ENCODE peak calls at places on chromosomes 4 and X, in five cellular contexts. One of them, this sample, is unnamed.

GRCh38 chr4:900073-900472 is 32.0 kb downstream of the GAK start:
- DNase-seq in cardiac fibroblast: no peak
- DNase-seq in mammary epithelial cell: no peak
- DNase-seq in tibial nerve: no peak
- DNase-seq in brain microvascular endothelial cell: no peak
- DNase-seq in this sample: no peak

GRCh38 chrX:27882695-27883094 is 74.9 kb downstream of the MAGEB10 start:
- DNase-seq in cardiac fibroblast: no peak
- DNase-seq in mammary epithelial cell: no peak
- DNase-seq in tibial nerve: no peak
- DNase-seq in brain microvascular endothelial cell: no peak
- DNase-seq in this sample: no peak

GRCh38 chrX:94454159-94454558 is 780.2 kb downstream of the FAM133A start:
- DNase-seq in cardiac fibroblast: no peak
- DNase-seq in mammary epithelial cell: no peak
- DNase-seq in tibial nerve: no peak
- DNase-seq in brain microvascular endothelial cell: no peak
- DNase-seq in this sample: no peak

GRCh38 chrX:153981231-153981630 is 8.7 kb downstream of the TMEM187 start:
- DNase-seq in cardiac fibroblast: no peak
- DNase-seq in mammary epithelial cell: no peak
- DNase-seq in tibial nerve: no peak
- DNase-seq in brain microvascular endothelial cell: no peak
- DNase-seq in this sample: no peak

GRCh38 chr4:31788676-31789075 is 1068.5 kb downstream of the PCDH7 start:
- DNase-seq in cardiac fibroblast: no peak
- DNase-seq in mammary epithelial cell: no peak
- DNase-seq in tibial nerve: no peak
- DNase-seq in brain microvascular endothelial cell: no peak
- DNase-seq in this sample: no peak

GRCh38 chrX:97452283-97452682 is 568.6 kb downstream of the RPA4 start:
- DNase-seq in cardiac fibroblast: no peak
- DNase-seq in mammary epithelial cell: no peak
- DNase-seq in tibial nerve: no peak
- DNase-seq in brain microvascular endothelial cell: no peak
- DNase-seq in this sample: no peak

GRCh38 chrX:74613350-74614192 is 853 bp downstream of the RLIM start:
- DNase-seq in cardiac fibroblast: peak; percentile 50
- DNase-seq in mammary epithelial cell: peak; percentile 24
- DNase-seq in tibial nerve: no peak
- DNase-seq in brain microvascular endothelial cell: peak; percentile 6
- DNase-seq in this sample: peak; percentile 51

GRCh38 chr4:170386974-170387373 is 297.2 kb upstream of the AADAT start:
- DNase-seq in cardiac fibroblast: peak; percentile 53
- DNase-seq in mammary epithelial cell: peak; percentile 40
- DNase-seq in tibial nerve: no peak
- DNase-seq in brain microvascular endothelial cell: peak; percentile 20
- DNase-seq in this sample: peak; percentile 14

GRCh38 chr4:170705907-170706306 is 616.2 kb upstream of the AADAT start:
- DNase-seq in cardiac fibroblast: no peak
- DNase-seq in mammary epithelial cell: no peak
- DNase-seq in tibial nerve: no peak
- DNase-seq in brain microvascular endothelial cell: no peak
- DNase-seq in this sample: no peak

GRCh38 chrX:96729053-96729452 is 44.4 kb downstream of the DIAPH2 start:
- DNase-seq in cardiac fibroblast: no peak
- DNase-seq in mammary epithelial cell: no peak
- DNase-seq in tibial nerve: no peak
- DNase-seq in brain microvascular endothelial cell: no peak
- DNase-seq in this sample: no peak

GRCh38 chr4:133320576-133321170 is 171.6 kb downstream of the PCDH10 start:
- DNase-seq in cardiac fibroblast: peak; percentile 42
- DNase-seq in mammary epithelial cell: peak; percentile 11
- DNase-seq in tibial nerve: no peak
- DNase-seq in brain microvascular endothelial cell: peak; percentile 43
- DNase-seq in this sample: peak; percentile 20

GRCh38 chr4:181004056-181004455 is 1239.1 kb upstream of the TENM3 start:
- DNase-seq in cardiac fibroblast: no peak
- DNase-seq in mammary epithelial cell: no peak
- DNase-seq in tibial nerve: no peak
- DNase-seq in brain microvascular endothelial cell: no peak
- DNase-seq in this sample: no peak

GRCh38 chrX:153321381-153322105 is at the start of gene PNMA6F:
- DNase-seq in cardiac fibroblast: no peak
- DNase-seq in mammary epithelial cell: no peak
- DNase-seq in tibial nerve: no peak
- DNase-seq in brain microvascular endothelial cell: no peak
- DNase-seq in this sample: no peak

GRCh38 chr4:153249199-153250154 is 45.2 kb downstream of the TRIM2 start:
- DNase-seq in cardiac fibroblast: peak; percentile 76
- DNase-seq in mammary epithelial cell: peak; percentile 73
- DNase-seq in tibial nerve: peak; percentile 23
- DNase-seq in brain microvascular endothelial cell: peak; percentile 47
- DNase-seq in this sample: peak; percentile 75

GRCh38 chr4:153217440-153217839 is 13.2 kb downstream of the TRIM2 start:
- DNase-seq in cardiac fibroblast: peak; percentile 14
- DNase-seq in mammary epithelial cell: peak; percentile 12
- DNase-seq in tibial nerve: no peak
- DNase-seq in brain microvascular endothelial cell: no peak
- DNase-seq in this sample: no peak

GRCh38 chr4:2261110-2261852 is 628 bp downstream of the MXD4 start:
- DNase-seq in cardiac fibroblast: peak; percentile 47
- DNase-seq in mammary epithelial cell: peak; percentile 30
- DNase-seq in tibial nerve: no peak
- DNase-seq in brain microvascular endothelial cell: no peak
- DNase-seq in this sample: peak; percentile 61

GRCh38 chr4:141643557-141643956 is 7.2 kb downstream of the IL15 start:
- DNase-seq in cardiac fibroblast: peak; percentile 90
- DNase-seq in mammary epithelial cell: peak; percentile 92
- DNase-seq in tibial nerve: no peak
- DNase-seq in brain microvascular endothelial cell: peak; percentile 69
- DNase-seq in this sample: peak; percentile 81

GRCh38 chrX:101203782-101204351 is 15.7 kb upstream of the DRP2 start:
- DNase-seq in cardiac fibroblast: no peak
- DNase-seq in mammary epithelial cell: no peak
- DNase-seq in tibial nerve: no peak
- DNase-seq in brain microvascular endothelial cell: no peak
- DNase-seq in this sample: peak; percentile 44

GRCh38 chr4:184350213-184350817 is 124.0 kb downstream of the IRF2 start:
- DNase-seq in cardiac fibroblast: no peak
- DNase-seq in mammary epithelial cell: no peak
- DNase-seq in tibial nerve: no peak
- DNase-seq in brain microvascular endothelial cell: no peak
- DNase-seq in this sample: no peak

GRCh38 chrX:1903380-1903935 is 288.6 kb downstream of the ASMT start:
- DNase-seq in cardiac fibroblast: peak; percentile 5
- DNase-seq in mammary epithelial cell: no peak
- DNase-seq in tibial nerve: no peak
- DNase-seq in brain microvascular endothelial cell: peak; percentile 45
- DNase-seq in this sample: peak; percentile 7

GRCh38 chr4:169144061-169144600 is 126.6 kb downstream of the SH3RF1 start:
- DNase-seq in cardiac fibroblast: no peak
- DNase-seq in mammary epithelial cell: no peak
- DNase-seq in tibial nerve: no peak
- DNase-seq in brain microvascular endothelial cell: no peak
- DNase-seq in this sample: no peak

GRCh38 chr4:169270156-169270809 is 473 bp downstream of the SH3RF1 start:
- DNase-seq in cardiac fibroblast: peak; percentile 53
- DNase-seq in mammary epithelial cell: peak; percentile 71
- DNase-seq in tibial nerve: peak; percentile 23
- DNase-seq in brain microvascular endothelial cell: no peak
- DNase-seq in this sample: peak; percentile 50

GRCh38 chr4:125359363-125359762 is 44.6 kb downstream of the FAT4 start:
- DNase-seq in cardiac fibroblast: no peak
- DNase-seq in mammary epithelial cell: no peak
- DNase-seq in tibial nerve: no peak
- DNase-seq in brain microvascular endothelial cell: no peak
- DNase-seq in this sample: no peak

GRCh38 chr4:112564706-112565270 is 48.8 kb upstream of the NEUROG2 start:
- DNase-seq in cardiac fibroblast: no peak
- DNase-seq in mammary epithelial cell: no peak
- DNase-seq in tibial nerve: no peak
- DNase-seq in brain microvascular endothelial cell: no peak
- DNase-seq in this sample: no peak
- TF ChIP-seq CTCF in cardiac fibroblast: no peak
- TF ChIP-seq CTCF in mammary epithelial cell: no peak
- TF ChIP-seq CTCF in tibial nerve: no peak
- TF ChIP-seq CTCF in brain microvascular endothelial cell: no peak
- TF ChIP-seq CTCF in this sample: no peak

GRCh38 chr4:159175989-159176375 is 73.1 kb downstream of the RAPGEF2 start:
- DNase-seq in cardiac fibroblast: no peak
- DNase-seq in mammary epithelial cell: no peak
- DNase-seq in tibial nerve: no peak
- DNase-seq in brain microvascular endothelial cell: no peak
- DNase-seq in this sample: no peak
- H3K4me3 ChIP-seq in cardiac fibroblast: no peak overlapping the region
- H3K4me3 ChIP-seq in mammary epithelial cell: no peak overlapping the region
- H3K4me3 ChIP-seq in tibial nerve: no peak overlapping the region
- H3K4me3 ChIP-seq in brain microvascular endothelial cell: no peak overlapping the region
- H3K4me3 ChIP-seq in this sample: peak overlapping the region; percentile 0

GRCh38 chr4:139844057-139844456 is 178.4 kb downstream of the MGST2 start:
- DNase-seq in cardiac fibroblast: peak; percentile 49
- DNase-seq in mammary epithelial cell: no peak
- DNase-seq in tibial nerve: no peak
- DNase-seq in brain microvascular endothelial cell: no peak
- DNase-seq in this sample: peak; percentile 29

GRCh38 chr4:139840773-139841172 is 175.2 kb downstream of the MGST2 start:
- DNase-seq in cardiac fibroblast: no peak
- DNase-seq in mammary epithelial cell: no peak
- DNase-seq in tibial nerve: no peak
- DNase-seq in brain microvascular endothelial cell: no peak
- DNase-seq in this sample: no peak

GRCh38 chr4:139839664-139840063 is 174.0 kb downstream of the MGST2 start:
- DNase-seq in cardiac fibroblast: no peak
- DNase-seq in mammary epithelial cell: no peak
- DNase-seq in tibial nerve: no peak
- DNase-seq in brain microvascular endothelial cell: no peak
- DNase-seq in this sample: no peak

GRCh38 chr4:139843643-139844042 is 178.0 kb downstream of the MGST2 start:
- DNase-seq in cardiac fibroblast: no peak
- DNase-seq in mammary epithelial cell: no peak
- DNase-seq in tibial nerve: no peak
- DNase-seq in brain microvascular endothelial cell: no peak
- DNase-seq in this sample: no peak

DNA sequence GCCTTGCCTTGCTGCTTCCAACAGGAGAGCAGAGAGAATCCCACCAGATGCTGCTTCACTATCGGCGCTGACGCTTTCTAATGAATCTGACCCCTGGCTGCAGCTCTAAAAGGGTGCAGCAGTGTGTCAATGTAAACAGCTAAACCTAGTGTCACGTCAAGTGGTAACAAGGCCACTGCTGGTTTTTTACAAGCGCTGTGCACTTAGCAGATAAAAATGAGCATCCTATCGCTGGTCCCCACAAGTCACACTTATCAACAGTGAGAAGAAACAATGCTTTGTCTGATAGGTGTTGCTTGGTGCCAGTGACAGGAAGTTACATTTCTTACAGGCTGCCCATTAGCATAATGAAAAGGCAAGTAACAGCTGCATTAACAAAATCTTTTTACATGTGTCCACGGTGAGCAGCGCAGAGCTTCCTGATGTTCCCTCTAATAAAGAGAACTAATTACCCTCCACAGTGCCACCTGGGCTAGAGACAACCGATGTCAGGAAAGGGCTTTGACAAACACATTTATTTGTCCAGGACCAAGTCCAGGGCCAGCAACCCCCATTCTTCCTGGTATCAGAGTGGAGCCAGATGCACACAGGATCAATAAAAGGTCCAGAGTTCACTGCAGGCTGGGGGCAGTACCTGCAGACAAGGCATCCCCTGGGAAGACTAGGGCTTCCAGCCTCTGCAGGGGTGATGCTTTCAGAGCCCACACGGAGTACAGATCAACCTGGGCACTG is 176.0 kb downstream of the MGST2 start:
- DNase-seq in cardiac fibroblast: no peak
- DNase-seq in mammary epithelial cell: no peak
- DNase-seq in tibial nerve: no peak
- DNase-seq in brain microvascular endothelial cell: no peak
- DNase-seq in this sample: no peak
- TF ChIP-seq CTCF in cardiac fibroblast: no peak
- TF ChIP-seq CTCF in mammary epithelial cell: no peak
- TF ChIP-seq CTCF in tibial nerve: no peak
- TF ChIP-seq CTCF in brain microvascular endothelial cell: no peak
- TF ChIP-seq CTCF in this sample: no peak

DNA sequence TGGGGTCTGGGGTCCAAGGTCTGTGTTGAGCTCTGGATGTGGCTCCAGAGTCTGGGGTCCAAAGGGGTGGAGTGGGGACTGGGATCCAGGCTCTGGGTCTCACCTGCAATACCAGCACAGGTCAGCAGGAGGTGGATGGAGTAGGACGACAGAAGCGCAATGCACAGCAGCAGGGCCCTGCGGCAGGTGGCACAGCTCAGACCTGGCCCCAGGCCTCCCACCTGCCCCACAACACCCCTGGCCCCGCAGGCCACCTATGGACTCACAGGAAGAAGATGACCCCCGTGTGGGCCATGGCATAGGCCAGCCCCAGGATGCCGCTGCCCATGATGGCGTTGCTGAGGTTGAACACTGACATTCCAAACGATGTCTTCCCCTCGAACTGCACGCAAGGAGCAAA is 3.4 kb downstream of the SLC38A5 start:
- DNase-seq in cardiac fibroblast: no peak
- DNase-seq in mammary epithelial cell: no peak
- DNase-seq in tibial nerve: no peak
- DNase-seq in brain microvascular endothelial cell: no peak
- DNase-seq in this sample: no peak
- H3K4me3 ChIP-seq in cardiac fibroblast: no peak overlapping the region
- H3K4me3 ChIP-seq in mammary epithelial cell: no peak overlapping the region
- H3K4me3 ChIP-seq in tibial nerve: no peak overlapping the region
- H3K4me3 ChIP-seq in brain microvascular endothelial cell: no peak overlapping the region
- H3K4me3 ChIP-seq in this sample: no peak overlapping the region

GRCh38 chr4:42965326-42965725 is 72.8 kb downstream of the GRXCR1 start:
- DNase-seq in cardiac fibroblast: no peak
- DNase-seq in mammary epithelial cell: no peak
- DNase-seq in tibial nerve: no peak
- DNase-seq in brain microvascular endothelial cell: no peak
- DNase-seq in this sample: no peak
- TF ChIP-seq CTCF in cardiac fibroblast: no peak
- TF ChIP-seq CTCF in mammary epithelial cell: peak; percentile 19
- TF ChIP-seq CTCF in tibial nerve: no peak
- TF ChIP-seq CTCF in brain microvascular endothelial cell: no peak
- TF ChIP-seq CTCF in this sample: no peak

GRCh38 chrX:48919360-48919821 is 567 bp upstream of the PIM2 start:
- DNase-seq in cardiac fibroblast: peak; percentile 8
- DNase-seq in mammary epithelial cell: no peak
- DNase-seq in tibial nerve: no peak
- DNase-seq in brain microvascular endothelial cell: no peak
- DNase-seq in this sample: no peak
- H3K4me3 ChIP-seq in cardiac fibroblast: peak overlapping the region; percentile 5
- H3K4me3 ChIP-seq in mammary epithelial cell: no peak overlapping the region
- H3K4me3 ChIP-seq in tibial nerve: peak overlapping the region; percentile 42
- H3K4me3 ChIP-seq in brain microvascular endothelial cell: peak overlapping the region; percentile 62
- H3K4me3 ChIP-seq in this sample: peak overlapping the region; percentile 67

GRCh38 chrX:115949900-115950822 is 220.4 kb upstream of the AGTR2 start:
- DNase-seq in cardiac fibroblast: no peak
- DNase-seq in mammary epithelial cell: peak; percentile 31
- DNase-seq in tibial nerve: no peak
- DNase-seq in brain microvascular endothelial cell: no peak
- DNase-seq in this sample: no peak

GRCh38 chrX:115946059-115946458 is 224.5 kb upstream of the AGTR2 start:
- DNase-seq in cardiac fibroblast: no peak
- DNase-seq in mammary epithelial cell: no peak
- DNase-seq in tibial nerve: no peak
- DNase-seq in brain microvascular endothelial cell: no peak
- DNase-seq in this sample: no peak

GRCh38 chrX:115952417-115953092 is 218.0 kb upstream of the AGTR2 start:
- DNase-seq in cardiac fibroblast: no peak
- DNase-seq in mammary epithelial cell: no peak
- DNase-seq in tibial nerve: no peak
- DNase-seq in brain microvascular endothelial cell: no peak
- DNase-seq in this sample: no peak

GRCh38 chrX:115948018-115948923 is 222.3 kb upstream of the AGTR2 start:
- DNase-seq in cardiac fibroblast: no peak
- DNase-seq in mammary epithelial cell: no peak
- DNase-seq in tibial nerve: no peak
- DNase-seq in brain microvascular endothelial cell: no peak
- DNase-seq in this sample: no peak
- TF ChIP-seq CTCF in cardiac fibroblast: no peak
- TF ChIP-seq CTCF in mammary epithelial cell: peak; percentile 10
- TF ChIP-seq CTCF in tibial nerve: no peak
- TF ChIP-seq CTCF in brain microvascular endothelial cell: no peak
- TF ChIP-seq CTCF in this sample: no peak